ENCODE peak calls at places on chromosomes 12 and 14, in five cellular contexts. One of them, this sample, is unnamed.

GRCh38 chr12:29889737-29890136 is 106.0 kb upstream of the TMTC1 start:
- DNase-seq in activated CD4-positive, alpha-beta T cell treated with anti-CD3 and anti-CD28 coated beads, Interleukin-2, amount 50 U/mL, for 1 hour: no peak
- DNase-seq in skeletal muscle cell: peak
- DNase-seq in NCI-H1092: peak
- DNase-seq in GM23338: peak
- DNase-seq in this sample: no peak

GRCh38 chr12:131980263-131980662 is 30.5 kb downstream of the EP400 start:
- DNase-seq in activated CD4-positive, alpha-beta T cell treated with anti-CD3 and anti-CD28 coated beads, Interleukin-2, amount 50 U/mL, for 1 hour: no peak
- DNase-seq in skeletal muscle cell: no peak
- DNase-seq in NCI-H1092: no peak
- DNase-seq in GM23338: no peak
- DNase-seq in this sample: no peak

GRCh38 chr12:95986635-95987535 is 9.3 kb downstream of the HAL start:
- DNase-seq in activated CD4-positive, alpha-beta T cell treated with anti-CD3 and anti-CD28 coated beads, Interleukin-2, amount 50 U/mL, for 1 hour: no peak
- DNase-seq in skeletal muscle cell: no peak
- DNase-seq in NCI-H1092: no peak
- DNase-seq in GM23338: peak
- DNase-seq in this sample: no peak

GRCh38 chr14:99055816-99056215 is 216.2 kb downstream of the BCL11B start:
- DNase-seq in activated CD4-positive, alpha-beta T cell treated with anti-CD3 and anti-CD28 coated beads, Interleukin-2, amount 50 U/mL, for 1 hour: no peak
- DNase-seq in skeletal muscle cell: no peak
- DNase-seq in NCI-H1092: no peak
- DNase-seq in GM23338: no peak
- DNase-seq in this sample: no peak

GRCh38 chr14:76514599-76514998 is 138.7 kb downstream of the ESRRB start:
- DNase-seq in activated CD4-positive, alpha-beta T cell treated with anti-CD3 and anti-CD28 coated beads, Interleukin-2, amount 50 U/mL, for 1 hour: no peak
- DNase-seq in skeletal muscle cell: no peak
- DNase-seq in NCI-H1092: peak
- DNase-seq in GM23338: no peak
- DNase-seq in this sample: no peak

GRCh38 chr12:131106542-131106941 is 152.8 kb downstream of the ADGRD1 start:
- DNase-seq in activated CD4-positive, alpha-beta T cell treated with anti-CD3 and anti-CD28 coated beads, Interleukin-2, amount 50 U/mL, for 1 hour: no peak
- DNase-seq in skeletal muscle cell: no peak
- DNase-seq in NCI-H1092: no peak
- DNase-seq in GM23338: no peak
- DNase-seq in this sample: no peak

GRCh38 chr14:66380143-66380542 is 106.0 kb upstream of the CCDC196 start:
- DNase-seq in activated CD4-positive, alpha-beta T cell treated with anti-CD3 and anti-CD28 coated beads, Interleukin-2, amount 50 U/mL, for 1 hour: no peak
- DNase-seq in skeletal muscle cell: no peak
- DNase-seq in NCI-H1092: no peak
- DNase-seq in GM23338: no peak
- DNase-seq in this sample: no peak

GRCh38 chr12:11824069-11824468 is 174.6 kb downstream of the ETV6 start:
- DNase-seq in activated CD4-positive, alpha-beta T cell treated with anti-CD3 and anti-CD28 coated beads, Interleukin-2, amount 50 U/mL, for 1 hour: no peak
- DNase-seq in skeletal muscle cell: no peak
- DNase-seq in NCI-H1092: no peak
- DNase-seq in GM23338: no peak
- DNase-seq in this sample: no peak

GRCh38 chr12:109919466-109919865 is 19.4 kb downstream of the TCHP start:
- DNase-seq in activated CD4-positive, alpha-beta T cell treated with anti-CD3 and anti-CD28 coated beads, Interleukin-2, amount 50 U/mL, for 1 hour: no peak
- DNase-seq in skeletal muscle cell: no peak
- DNase-seq in NCI-H1092: no peak
- DNase-seq in GM23338: no peak
- DNase-seq in this sample: no peak

GRCh38 chr12:113103756-113104450 is 31.7 kb downstream of the RASAL1 start:
- DNase-seq in activated CD4-positive, alpha-beta T cell treated with anti-CD3 and anti-CD28 coated beads, Interleukin-2, amount 50 U/mL, for 1 hour: peak
- DNase-seq in skeletal muscle cell: no peak
- DNase-seq in NCI-H1092: peak
- DNase-seq in GM23338: peak
- DNase-seq in this sample: no peak

GRCh38 chr12:71438670-71439361 is 782 bp upstream of the LGR5 start:
- DNase-seq in activated CD4-positive, alpha-beta T cell treated with anti-CD3 and anti-CD28 coated beads, Interleukin-2, amount 50 U/mL, for 1 hour: no peak
- DNase-seq in skeletal muscle cell: no peak
- DNase-seq in NCI-H1092: no peak
- DNase-seq in GM23338: peak
- DNase-seq in this sample: no peak

GRCh38 chr12:76144253-76144564 is 59.7 kb upstream of the NAP1L1 start:
- DNase-seq in activated CD4-positive, alpha-beta T cell treated with anti-CD3 and anti-CD28 coated beads, Interleukin-2, amount 50 U/mL, for 1 hour: peak
- DNase-seq in skeletal muscle cell: peak
- DNase-seq in NCI-H1092: no peak
- DNase-seq in GM23338: no peak
- DNase-seq in this sample: no peak

GRCh38 chr12:102939670-102940222 is 17.7 kb upstream of the ASCL1 start:
- DNase-seq in activated CD4-positive, alpha-beta T cell treated with anti-CD3 and anti-CD28 coated beads, Interleukin-2, amount 50 U/mL, for 1 hour: no peak
- DNase-seq in skeletal muscle cell: no peak
- DNase-seq in NCI-H1092: no peak
- DNase-seq in GM23338: peak
- DNase-seq in this sample: no peak

GRCh38 chr12:112828534-112828933 is 37.0 kb downstream of the RPH3A start:
- DNase-seq in activated CD4-positive, alpha-beta T cell treated with anti-CD3 and anti-CD28 coated beads, Interleukin-2, amount 50 U/mL, for 1 hour: no peak
- DNase-seq in skeletal muscle cell: no peak
- DNase-seq in NCI-H1092: no peak
- DNase-seq in GM23338: no peak
- DNase-seq in this sample: no peak

GRCh38 chr14:89393346-89393745 is 23.7 kb downstream of the FOXN3 start:
- DNase-seq in activated CD4-positive, alpha-beta T cell treated with anti-CD3 and anti-CD28 coated beads, Interleukin-2, amount 50 U/mL, for 1 hour: no peak
- DNase-seq in skeletal muscle cell: no peak
- DNase-seq in NCI-H1092: no peak
- DNase-seq in GM23338: no peak
- DNase-seq in this sample: no peak

GRCh38 chr14:55103005-55103640 is 25.9 kb upstream of the LGALS3 start:
- DNase-seq in activated CD4-positive, alpha-beta T cell treated with anti-CD3 and anti-CD28 coated beads, Interleukin-2, amount 50 U/mL, for 1 hour: peak
- DNase-seq in skeletal muscle cell: peak
- DNase-seq in NCI-H1092: no peak
- DNase-seq in GM23338: peak
- DNase-seq in this sample: peak

GRCh38 chr14:30655658-30656057 is 33.5 kb downstream of the SCFD1 start:
- DNase-seq in activated CD4-positive, alpha-beta T cell treated with anti-CD3 and anti-CD28 coated beads, Interleukin-2, amount 50 U/mL, for 1 hour: no peak
- DNase-seq in skeletal muscle cell: no peak
- DNase-seq in NCI-H1092: no peak
- DNase-seq in GM23338: no peak
- DNase-seq in this sample: no peak

GRCh38 chr14:80059041-80059440 is 152.3 kb downstream of the DIO2 start:
- DNase-seq in activated CD4-positive, alpha-beta T cell treated with anti-CD3 and anti-CD28 coated beads, Interleukin-2, amount 50 U/mL, for 1 hour: no peak
- DNase-seq in skeletal muscle cell: no peak
- DNase-seq in NCI-H1092: no peak
- DNase-seq in GM23338: no peak
- DNase-seq in this sample: peak

GRCh38 chr14:88079624-88080023 is 74.7 kb downstream of the GPR65 start:
- DNase-seq in activated CD4-positive, alpha-beta T cell treated with anti-CD3 and anti-CD28 coated beads, Interleukin-2, amount 50 U/mL, for 1 hour: no peak
- DNase-seq in skeletal muscle cell: no peak
- DNase-seq in NCI-H1092: peak
- DNase-seq in GM23338: no peak
- DNase-seq in this sample: no peak

GRCh38 chr14:100504372-100505078 is 82.7 kb downstream of the BEGAIN start:
- DNase-seq in activated CD4-positive, alpha-beta T cell treated with anti-CD3 and anti-CD28 coated beads, Interleukin-2, amount 50 U/mL, for 1 hour: no peak
- DNase-seq in skeletal muscle cell: no peak
- DNase-seq in NCI-H1092: no peak
- DNase-seq in GM23338: peak
- DNase-seq in this sample: no peak

GRCh38 chr12:28507055-28507454 is 316.8 kb downstream of the CCDC91 start:
- DNase-seq in activated CD4-positive, alpha-beta T cell treated with anti-CD3 and anti-CD28 coated beads, Interleukin-2, amount 50 U/mL, for 1 hour: no peak
- DNase-seq in skeletal muscle cell: no peak
- DNase-seq in NCI-H1092: no peak
- DNase-seq in GM23338: no peak
- DNase-seq in this sample: peak

GRCh38 chr14:69693823-69694729 is 72.9 kb upstream of the SRSF5 start:
- DNase-seq in activated CD4-positive, alpha-beta T cell treated with anti-CD3 and anti-CD28 coated beads, Interleukin-2, amount 50 U/mL, for 1 hour: no peak
- DNase-seq in skeletal muscle cell: no peak
- DNase-seq in NCI-H1092: no peak
- DNase-seq in GM23338: no peak
- DNase-seq in this sample: no peak

GRCh38 chr12:131673519-131674265 is 37.2 kb upstream of the SFSWAP start:
- DNase-seq in activated CD4-positive, alpha-beta T cell treated with anti-CD3 and anti-CD28 coated beads, Interleukin-2, amount 50 U/mL, for 1 hour: no peak
- DNase-seq in skeletal muscle cell: no peak
- DNase-seq in NCI-H1092: no peak
- DNase-seq in GM23338: no peak
- DNase-seq in this sample: no peak

GRCh38 chr12:120353136-120353535 is 15.8 kb downstream of the MSI1 start:
- DNase-seq in activated CD4-positive, alpha-beta T cell treated with anti-CD3 and anti-CD28 coated beads, Interleukin-2, amount 50 U/mL, for 1 hour: no peak
- DNase-seq in skeletal muscle cell: no peak
- DNase-seq in NCI-H1092: no peak
- DNase-seq in GM23338: no peak
- DNase-seq in this sample: no peak

GRCh38 chr12:96108321-96108720 is 72.9 kb upstream of the LTA4H start:
- DNase-seq in activated CD4-positive, alpha-beta T cell treated with anti-CD3 and anti-CD28 coated beads, Interleukin-2, amount 50 U/mL, for 1 hour: peak
- DNase-seq in skeletal muscle cell: no peak
- DNase-seq in NCI-H1092: no peak
- DNase-seq in GM23338: peak
- DNase-seq in this sample: no peak

GRCh38 chr14:99564903-99565259 is 39.1 kb downstream of the CCDC85C start:
- DNase-seq in activated CD4-positive, alpha-beta T cell treated with anti-CD3 and anti-CD28 coated beads, Interleukin-2, amount 50 U/mL, for 1 hour: no peak
- DNase-seq in skeletal muscle cell: no peak
- DNase-seq in NCI-H1092: peak
- DNase-seq in GM23338: no peak
- DNase-seq in this sample: no peak

GRCh38 chr14:100144996-100145646 is 14.3 kb downstream of the DEGS2 start:
- DNase-seq in activated CD4-positive, alpha-beta T cell treated with anti-CD3 and anti-CD28 coated beads, Interleukin-2, amount 50 U/mL, for 1 hour: no peak
- DNase-seq in skeletal muscle cell: no peak
- DNase-seq in NCI-H1092: no peak
- DNase-seq in GM23338: no peak
- DNase-seq in this sample: no peak

GRCh38 chr12:102567031-102567985 is 86.9 kb upstream of the IGF1 start:
- DNase-seq in activated CD4-positive, alpha-beta T cell treated with anti-CD3 and anti-CD28 coated beads, Interleukin-2, amount 50 U/mL, for 1 hour: no peak
- DNase-seq in skeletal muscle cell: peak
- DNase-seq in NCI-H1092: no peak
- DNase-seq in GM23338: no peak
- DNase-seq in this sample: peak

GRCh38 chr12:1398673-1399072 is 195.7 kb downstream of the FBXL14 start:
- DNase-seq in activated CD4-positive, alpha-beta T cell treated with anti-CD3 and anti-CD28 coated beads, Interleukin-2, amount 50 U/mL, for 1 hour: no peak
- DNase-seq in skeletal muscle cell: no peak
- DNase-seq in NCI-H1092: no peak
- DNase-seq in GM23338: peak
- DNase-seq in this sample: peak

GRCh38 chr14:68520637-68521556 is 272.0 kb downstream of the ZFP36L1 start:
- DNase-seq in activated CD4-positive, alpha-beta T cell treated with anti-CD3 and anti-CD28 coated beads, Interleukin-2, amount 50 U/mL, for 1 hour: no peak
- DNase-seq in skeletal muscle cell: no peak
- DNase-seq in NCI-H1092: no peak
- DNase-seq in GM23338: peak
- DNase-seq in this sample: no peak

GRCh38 chr14:79585845-79586244 is 625.5 kb downstream of the DIO2 start:
- DNase-seq in activated CD4-positive, alpha-beta T cell treated with anti-CD3 and anti-CD28 coated beads, Interleukin-2, amount 50 U/mL, for 1 hour: no peak
- DNase-seq in skeletal muscle cell: no peak
- DNase-seq in NCI-H1092: no peak
- DNase-seq in GM23338: no peak
- DNase-seq in this sample: no peak

GRCh38 chr14:99274346-99275221 is 2.6 kb upstream of the BCL11B start:
- DNase-seq in activated CD4-positive, alpha-beta T cell treated with anti-CD3 and anti-CD28 coated beads, Interleukin-2, amount 50 U/mL, for 1 hour: peak
- DNase-seq in skeletal muscle cell: peak
- DNase-seq in NCI-H1092: peak
- DNase-seq in GM23338: peak
- DNase-seq in this sample: no peak

GRCh38 chr14:35384386-35385041 is 20.0 kb downstream of the NFKBIA start:
- DNase-seq in activated CD4-positive, alpha-beta T cell treated with anti-CD3 and anti-CD28 coated beads, Interleukin-2, amount 50 U/mL, for 1 hour: no peak
- DNase-seq in skeletal muscle cell: peak
- DNase-seq in NCI-H1092: no peak
- DNase-seq in GM23338: no peak
- DNase-seq in this sample: peak

GRCh38 chr14:83280719-83281118 is 1747.1 kb upstream of the SEL1L start:
- DNase-seq in activated CD4-positive, alpha-beta T cell treated with anti-CD3 and anti-CD28 coated beads, Interleukin-2, amount 50 U/mL, for 1 hour: no peak
- DNase-seq in skeletal muscle cell: no peak
- DNase-seq in NCI-H1092: no peak
- DNase-seq in GM23338: no peak
- DNase-seq in this sample: no peak

GRCh38 chr14:96762650-96763049 is 34.5 kb upstream of the VRK1 start:
- DNase-seq in activated CD4-positive, alpha-beta T cell treated with anti-CD3 and anti-CD28 coated beads, Interleukin-2, amount 50 U/mL, for 1 hour: no peak
- DNase-seq in skeletal muscle cell: peak
- DNase-seq in NCI-H1092: peak
- DNase-seq in GM23338: peak
- DNase-seq in this sample: no peak